ENCODE peak calls at places on chromosomes 6 and 20, in seven cellular contexts. L, G, H, K, M, O and Z are unnamed samples. For H3K9me3, the result is how much of the 10 kb centered on the place peaks cover.

GRCh38 chr6:79586548-79586947 is 44.6 kb upstream of the SH3BGRL2 start:
- DNase-seq in H (peak), O (no peak), L (no peak), K (no peak), G (no peak), M (peak), Z (no peak)

GRCh38 chr6:143441680-143442359 is 8.7 kb downstream of the ADAT2 start:
- DNase-seq in O (no peak), G (no peak), K (no peak), H (peak), M (no peak), L (peak), Z (peak)

GRCh38 chr6:35611235-35611634 is 77.5 kb downstream of the FKBP5 start:
- DNase-seq in H (no peak), L (peak), K (no peak), M (peak), O (no peak), G (no peak), Z (no peak)

GRCh38 chr6:105832358-105832757 is 253.8 kb upstream of the PRDM1 start:
- DNase-seq in O (no peak), M (no peak), K (no peak), G (no peak), H (no peak), L (no peak), Z (no peak)

GRCh38 chr6:38192011-38192410 is 372.5 kb downstream of the ZFAND3 start:
- DNase-seq in G (no peak), M (peak), O (no peak), K (no peak), L (no peak), H (no peak), Z (no peak)

GRCh38 chr20:39829713-39830112 is 859.3 kb downstream of the MAFB start:
- DNase-seq in M (no peak), G (no peak), L (no peak), K (no peak), O (no peak), H (no peak), Z (no peak)

GRCh38 chr6:162203287-162203686 is 524.3 kb downstream of the PRKN start:
- DNase-seq in K (no peak), L (no peak), O (no peak), G (no peak), M (no peak), H (no peak), Z (no peak)

GRCh38 chr6:41226752-41227151 is 1.4 kb upstream of the TREML4 start:
- DNase-seq in O (no peak), K (no peak), M (peak), G (no peak), H (peak), L (no peak), Z (no peak)

GRCh38 chr6:106496791-106497190 is 132.5 kb downstream of the RTN4IP1 start:
- DNase-seq in M (no peak), L (no peak), K (no peak), G (no peak), O (no peak), H (no peak), Z (no peak)

GRCh38 chr6:161748535-161749386 is 474.9 kb upstream of the AGPAT4 start:
- DNase-seq in G (no peak), M (peak), O (peak), L (no peak), H (peak), K (no peak), Z (no peak)

GRCh38 chr20:21808139-21808538 is 102.7 kb downstream of the PAX1 start:
- DNase-seq in H (no peak), M (no peak), K (no peak), L (no peak), O (no peak), G (no peak), Z (no peak)
- H3K9me3 ChIP-seq in H (under half), M (under half), K (under half), L (under half), O (under half), G (under half), Z (under half)

DNA sequence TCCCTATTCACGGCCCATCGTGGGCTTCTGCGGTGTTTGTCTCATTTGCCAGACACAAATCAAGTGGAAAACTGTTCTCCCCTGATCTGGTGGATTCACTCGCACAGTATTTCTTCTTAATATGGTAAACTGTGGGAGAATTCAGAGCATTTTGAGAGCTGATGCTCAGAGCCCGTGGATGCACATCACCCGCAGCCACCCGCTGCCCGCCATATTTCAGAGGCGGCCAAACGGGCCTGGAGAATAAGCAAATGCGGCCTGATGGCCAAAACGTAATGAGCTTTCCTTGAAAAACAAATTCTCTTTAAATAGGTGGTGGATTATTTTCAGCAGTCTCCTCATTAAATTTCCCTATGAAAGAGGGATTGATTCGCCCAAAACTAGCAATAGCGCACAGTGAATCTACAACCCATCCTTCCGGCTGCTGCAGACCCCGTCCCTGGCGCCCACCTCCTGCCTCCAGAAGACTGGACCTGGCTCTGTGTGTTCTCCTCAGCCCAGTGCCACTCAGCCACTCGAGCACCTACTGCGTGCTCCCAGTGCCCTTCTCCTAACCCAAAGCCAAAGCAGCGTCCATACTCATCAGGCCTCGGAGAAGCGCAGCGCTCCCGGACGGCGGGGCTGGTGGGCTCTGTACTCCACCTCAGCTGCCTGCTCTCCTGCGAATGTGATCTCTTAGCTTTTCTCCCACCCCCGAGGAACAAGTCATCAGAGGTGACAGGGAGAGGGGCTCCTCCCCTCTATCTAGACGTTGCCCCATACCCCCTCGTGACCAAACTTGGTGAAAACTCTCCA is 224.8 kb downstream of the TAF4 start:
- DNase-seq in O (no peak), M (no peak), L (no peak), K (no peak), G (no peak), H (no peak), Z (no peak)
- TF ChIP-seq CTCF in O (no peak), M (no peak), L (no peak), K (no peak), G (no peak), H (no peak), Z (no peak)

GRCh38 chr20:34968020-34968775 is 12.5 kb downstream of the MYH7B start:
- DNase-seq in M (peak), O (no peak), G (no peak), L (no peak), H (no peak), K (no peak), Z (no peak)

GRCh38 chr20:34971038-34971872 is 15.6 kb downstream of the MYH7B start:
- DNase-seq in O (no peak), G (no peak), M (no peak), K (no peak), H (no peak), L (no peak), Z (no peak)

GRCh38 chr20:34974246-34974645 is 18.6 kb downstream of the MYH7B start:
- DNase-seq in L (no peak), O (no peak), G (no peak), H (no peak), M (no peak), K (no peak), Z (no peak)

GRCh38 chr20:34970193-34971037 is 14.7 kb downstream of the MYH7B start:
- DNase-seq in O (no peak), M (no peak), L (no peak), K (no peak), H (no peak), G (no peak), Z (no peak)

GRCh38 chr20:34971873-34972235 is 16.2 kb downstream of the MYH7B start:
- DNase-seq in G (no peak), K (no peak), O (no peak), M (no peak), L (no peak), H (no peak), Z (no peak)
- H3K27ac ChIP-seq in G (no peak), K (no peak), O (no peak), M (peak), L (no peak), H (no peak), Z (no peak)

GRCh38 chr20:43911066-43911465 is 3.6 kb upstream of the TOX2 start:
- DNase-seq in L (peak), O (peak), K (peak), M (no peak), H (peak), G (no peak), Z (no peak)
- H3K9me3 ChIP-seq in L (under half), O (under half), K (under half), M (under half), H (under half), G (under half), Z (under half)

DNA sequence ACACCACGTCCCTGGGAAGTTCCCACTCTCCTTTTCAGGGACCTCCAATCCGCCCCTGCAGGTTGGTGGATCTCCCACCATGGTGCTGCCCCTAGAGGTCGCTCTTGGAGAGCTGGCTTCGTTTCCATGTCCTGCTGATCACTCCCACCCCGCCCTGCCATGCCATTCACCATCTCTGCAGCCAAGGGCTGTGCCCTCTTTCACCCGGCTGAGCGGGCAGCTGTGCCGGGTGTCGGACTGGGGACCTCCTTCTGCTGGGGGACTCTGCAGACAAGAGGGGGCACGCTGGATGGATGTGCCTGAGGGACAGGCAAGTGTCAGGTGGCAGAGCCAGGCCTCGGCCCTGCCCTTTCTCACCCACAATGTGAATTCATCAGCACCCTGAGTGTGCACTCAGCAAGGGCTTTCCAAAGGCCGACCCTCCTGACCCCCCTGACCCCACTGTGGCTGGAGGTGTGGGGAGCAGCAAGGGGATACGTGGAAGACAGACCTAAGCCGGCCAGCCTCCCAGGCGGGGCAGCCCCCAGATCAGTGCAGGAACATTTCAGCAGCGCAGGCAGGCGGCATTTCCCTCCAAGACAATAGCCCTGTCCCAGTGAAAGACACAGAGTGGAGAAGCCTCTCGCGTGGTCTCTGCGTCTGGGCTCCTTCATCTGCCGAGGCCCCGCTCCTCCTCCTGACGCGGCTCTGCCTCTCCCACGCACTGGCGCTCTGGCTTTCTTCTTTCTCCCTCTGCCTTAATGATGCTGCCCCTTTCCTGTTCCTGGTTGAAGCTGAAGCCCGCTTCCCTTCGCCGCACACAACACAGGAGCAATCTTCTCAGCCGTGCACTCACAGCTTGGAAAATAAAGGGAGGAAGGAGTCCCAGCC is 347.2 kb downstream of the CDH4 start:
- DNase-seq in G (no peak), H (no peak), O (no peak), K (no peak), L (no peak), M (no peak), Z (no peak)
- TF ChIP-seq CTCF in G (no peak), H (peak), O (no peak), K (no peak), L (no peak), M (no peak), Z (no peak)

GRCh38 chr20:1130849-1131248 is 12.4 kb downstream of the PSMF1 start:
- DNase-seq in M (no peak), O (no peak), G (peak), K (no peak), H (no peak), L (no peak), Z (no peak)

GRCh38 chr20:1127840-1128239 is 9.4 kb downstream of the PSMF1 start:
- DNase-seq in K (no peak), L (no peak), G (no peak), M (no peak), H (peak), O (no peak), Z (no peak)

GRCh38 chr20:1134355-1134754 is 16.0 kb downstream of the PSMF1 start:
- DNase-seq in G (no peak), L (no peak), K (no peak), M (no peak), O (no peak), H (no peak), Z (no peak)

GRCh38 chr20:1134836-1135235 is 16.4 kb downstream of the PSMF1 start:
- DNase-seq in K (no peak), O (no peak), G (no peak), L (no peak), M (no peak), H (no peak), Z (no peak)

GRCh38 chr20:1130058-1130694 is 11.8 kb downstream of the PSMF1 start:
- DNase-seq in O (no peak), L (no peak), K (no peak), M (no peak), H (no peak), G (no peak), Z (no peak)
- H3K27ac ChIP-seq in O (no peak), L (no peak), K (no peak), M (no peak), H (no peak), G (no peak), Z (no peak)

DNA sequence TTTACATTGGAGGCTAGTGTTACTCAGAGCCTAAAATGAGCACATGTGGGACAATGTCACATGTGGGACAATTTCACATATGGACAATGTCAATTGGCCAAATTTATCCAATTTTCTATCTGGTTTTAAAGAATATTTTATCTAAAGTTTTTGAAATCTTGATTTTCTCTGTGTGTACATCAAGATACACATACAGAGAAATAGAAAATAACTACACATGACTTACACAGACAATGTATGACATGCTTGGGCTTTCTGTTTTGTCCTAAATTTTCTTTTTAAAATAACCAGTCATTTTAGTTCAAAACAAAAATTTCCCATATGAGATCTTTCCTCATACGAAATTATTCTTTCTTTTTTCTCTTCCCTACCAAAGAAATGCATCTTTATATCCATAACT is 24.6 kb downstream of the GGTLC1 start:
- DNase-seq in O (no peak), H (no peak), K (no peak), M (no peak), L (no peak), G (no peak), Z (no peak)
- H3K9me3 ChIP-seq in O (under half), H (under half), K (under half), M (under half), L (under half), G (under half), Z (under half)

GRCh38 chr20:15476781-15477180 is 1096.5 kb downstream of the KIF16B start:
- DNase-seq in K (no peak), M (no peak), O (no peak), G (no peak), H (no peak), L (no peak), Z (no peak)

GRCh38 chr20:15487682-15488081 is 1085.6 kb downstream of the KIF16B start:
- DNase-seq in H (no peak), L (no peak), M (no peak), O (no peak), G (no peak), K (peak), Z (no peak)

GRCh38 chr20:15487030-15487429 is 1086.2 kb downstream of the KIF16B start:
- DNase-seq in K (peak), O (peak), G (no peak), H (peak), L (peak), M (no peak), Z (no peak)

DNA sequence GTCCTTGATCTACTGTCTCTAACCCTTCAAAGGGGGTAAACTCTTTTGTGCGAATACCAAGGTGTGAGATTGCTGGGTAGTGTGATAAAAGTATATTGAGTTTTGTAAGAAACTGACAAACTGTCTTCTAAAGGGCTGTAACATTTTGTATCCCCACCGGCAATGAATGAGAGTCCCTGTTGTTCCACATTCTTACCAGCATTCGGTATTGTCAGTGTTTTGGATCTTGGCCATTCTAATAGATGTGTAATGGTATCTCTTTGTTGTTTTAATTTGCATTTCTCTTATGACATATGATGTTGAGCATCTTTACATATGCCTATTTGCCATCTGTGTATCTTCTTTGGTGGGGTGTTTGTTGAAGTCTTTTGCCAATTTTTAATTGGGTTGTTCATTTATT is 1090.7 kb downstream of the KIF16B start:
- DNase-seq in K (no peak), H (peak), G (no peak), O (no peak), L (no peak), M (no peak), Z (no peak)
- TF ChIP-seq CTCF in K (no peak), H (peak), G (no peak), O (no peak), L (no peak), M (no peak), Z (peak)

DNA sequence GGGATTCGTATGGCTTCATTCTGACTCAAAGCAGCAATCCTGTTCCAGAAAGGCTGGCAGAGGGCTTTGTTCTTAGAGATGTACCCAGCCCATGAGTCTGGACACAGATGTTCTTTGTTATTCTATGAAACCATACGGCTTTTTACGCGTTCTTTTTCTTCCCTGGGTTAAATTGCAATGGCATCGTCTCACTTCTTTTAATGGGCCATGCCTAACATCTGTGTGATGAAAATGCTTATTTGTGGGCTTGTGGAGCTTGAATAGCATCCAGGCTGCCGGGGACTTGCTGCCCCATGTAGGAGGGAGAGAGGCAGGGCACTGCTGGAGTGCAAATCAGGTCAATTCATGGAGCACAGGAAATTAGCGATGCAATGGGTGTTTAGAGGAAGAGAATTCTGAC is 19.4 kb downstream of the FAM50B start:
- DNase-seq in G (no peak), H (no peak), L (peak), O (no peak), K (no peak), M (no peak), Z (no peak)
- H3K27ac ChIP-seq in G (no peak), H (no peak), L (no peak), O (no peak), K (peak), M (no peak), Z (no peak)